ENCODE peak calls at places on chromosomes 12 and 14, in seven cellular contexts. One of them, this sample, is unnamed.

GRCh38 chr12:43362910-43363694 is 188.9 kb downstream of the ADAMTS20 start:
- DNase-seq in EH: no peak
- DNase-seq in stimulated activated naive CD8-positive, alpha-beta T cell treated with anti-CD3 and anti-CD28 coated beads, Interleukin-15, Interleukin-2, amounts not matched to agents 100 U/mL and 50 U/mL, for 24 hours: no peak
- DNase-seq in SK-N-DZ: no peak
- DNase-seq in HT1080: peak; percentile 69
- DNase-seq in esophagus squamous epithelium: no peak
- DNase-seq in lung microvascular endothelial cell: no peak
- DNase-seq in this sample: no peak

GRCh38 chr14:91755560-91755959 is 23.7 kb upstream of the CATSPERB start:
- DNase-seq in EH: peak; percentile 3
- DNase-seq in stimulated activated naive CD8-positive, alpha-beta T cell treated with anti-CD3 and anti-CD28 coated beads, Interleukin-15, Interleukin-2, amounts not matched to agents 100 U/mL and 50 U/mL, for 24 hours: no peak
- DNase-seq in SK-N-DZ: no peak
- DNase-seq in HT1080: peak; percentile 78
- DNase-seq in esophagus squamous epithelium: no peak
- DNase-seq in lung microvascular endothelial cell: peak; percentile 67
- DNase-seq in this sample: peak; percentile 38

GRCh38 chr12:107764626-107765025 is 3.7 kb upstream of the PRDM4 start:
- DNase-seq in EH: no peak
- DNase-seq in stimulated activated naive CD8-positive, alpha-beta T cell treated with anti-CD3 and anti-CD28 coated beads, Interleukin-15, Interleukin-2, amounts not matched to agents 100 U/mL and 50 U/mL, for 24 hours: no peak
- DNase-seq in SK-N-DZ: no peak
- DNase-seq in HT1080: no peak
- DNase-seq in esophagus squamous epithelium: no peak
- DNase-seq in lung microvascular endothelial cell: no peak
- DNase-seq in this sample: no peak

GRCh38 chr14:24145700-24146621 is at the start of gene PSME2:
- DNase-seq in EH: peak; percentile 16
- DNase-seq in stimulated activated naive CD8-positive, alpha-beta T cell treated with anti-CD3 and anti-CD28 coated beads, Interleukin-15, Interleukin-2, amounts not matched to agents 100 U/mL and 50 U/mL, for 24 hours: no peak
- DNase-seq in SK-N-DZ: peak; percentile 57
- DNase-seq in HT1080: peak; percentile 53
- DNase-seq in esophagus squamous epithelium: no peak
- DNase-seq in lung microvascular endothelial cell: no peak
- DNase-seq in this sample: peak; percentile 44

GRCh38 chr14:75411194-75411552 is 16.6 kb upstream of the JDP2 start:
- DNase-seq in EH: no peak
- DNase-seq in stimulated activated naive CD8-positive, alpha-beta T cell treated with anti-CD3 and anti-CD28 coated beads, Interleukin-15, Interleukin-2, amounts not matched to agents 100 U/mL and 50 U/mL, for 24 hours: no peak
- DNase-seq in SK-N-DZ: no peak
- DNase-seq in HT1080: no peak
- DNase-seq in esophagus squamous epithelium: no peak
- DNase-seq in lung microvascular endothelial cell: peak; percentile 74
- DNase-seq in this sample: no peak

GRCh38 chr12:109191621-109192250 is 75.3 kb downstream of the ACACB start:
- DNase-seq in EH: peak; percentile 11
- DNase-seq in stimulated activated naive CD8-positive, alpha-beta T cell treated with anti-CD3 and anti-CD28 coated beads, Interleukin-15, Interleukin-2, amounts not matched to agents 100 U/mL and 50 U/mL, for 24 hours: no peak
- DNase-seq in SK-N-DZ: no peak
- DNase-seq in HT1080: peak; percentile 79
- DNase-seq in esophagus squamous epithelium: no peak
- DNase-seq in lung microvascular endothelial cell: no peak
- DNase-seq in this sample: no peak

GRCh38 chr12:90842477-90842876 is 112.5 kb downstream of the CCER1 start:
- DNase-seq in EH: no peak
- DNase-seq in stimulated activated naive CD8-positive, alpha-beta T cell treated with anti-CD3 and anti-CD28 coated beads, Interleukin-15, Interleukin-2, amounts not matched to agents 100 U/mL and 50 U/mL, for 24 hours: no peak
- DNase-seq in SK-N-DZ: no peak
- DNase-seq in HT1080: no peak
- DNase-seq in esophagus squamous epithelium: no peak
- DNase-seq in lung microvascular endothelial cell: no peak
- DNase-seq in this sample: no peak

GRCh38 chr14:100108042-100108825 is 43.0 kb downstream of the EVL start:
- DNase-seq in EH: peak; percentile 73
- DNase-seq in stimulated activated naive CD8-positive, alpha-beta T cell treated with anti-CD3 and anti-CD28 coated beads, Interleukin-15, Interleukin-2, amounts not matched to agents 100 U/mL and 50 U/mL, for 24 hours: peak; percentile 95
- DNase-seq in SK-N-DZ: peak; percentile 61
- DNase-seq in HT1080: peak; percentile 70
- DNase-seq in esophagus squamous epithelium: peak; percentile 25
- DNase-seq in lung microvascular endothelial cell: peak; percentile 82
- DNase-seq in this sample: peak; percentile 49

GRCh38 chr12:42382013-42382696 is 56.2 kb downstream of the PPHLN1 start:
- DNase-seq in EH: peak; percentile 13
- DNase-seq in stimulated activated naive CD8-positive, alpha-beta T cell treated with anti-CD3 and anti-CD28 coated beads, Interleukin-15, Interleukin-2, amounts not matched to agents 100 U/mL and 50 U/mL, for 24 hours: no peak
- DNase-seq in SK-N-DZ: no peak
- DNase-seq in HT1080: no peak
- DNase-seq in esophagus squamous epithelium: no peak
- DNase-seq in lung microvascular endothelial cell: no peak
- DNase-seq in this sample: peak; percentile 74

GRCh38 chr12:54991161-54991991 is 6.8 kb upstream of the TESPA1 start:
- DNase-seq in EH: no peak
- DNase-seq in stimulated activated naive CD8-positive, alpha-beta T cell treated with anti-CD3 and anti-CD28 coated beads, Interleukin-15, Interleukin-2, amounts not matched to agents 100 U/mL and 50 U/mL, for 24 hours: peak; percentile 39
- DNase-seq in SK-N-DZ: no peak
- DNase-seq in HT1080: no peak
- DNase-seq in esophagus squamous epithelium: no peak
- DNase-seq in lung microvascular endothelial cell: no peak
- DNase-seq in this sample: peak; percentile 3

GRCh38 chr12:51846911-51847829 is 1.3 kb downstream of the FIGNL2 start:
- DNase-seq in EH: peak; percentile 48
- DNase-seq in stimulated activated naive CD8-positive, alpha-beta T cell treated with anti-CD3 and anti-CD28 coated beads, Interleukin-15, Interleukin-2, amounts not matched to agents 100 U/mL and 50 U/mL, for 24 hours: peak; percentile 71
- DNase-seq in SK-N-DZ: peak; percentile 66
- DNase-seq in HT1080: no peak
- DNase-seq in esophagus squamous epithelium: no peak
- DNase-seq in lung microvascular endothelial cell: peak; percentile 79
- DNase-seq in this sample: no peak

GRCh38 chr12:63964301-63964700 is 119.8 kb downstream of the SRGAP1 start:
- DNase-seq in EH: no peak
- DNase-seq in stimulated activated naive CD8-positive, alpha-beta T cell treated with anti-CD3 and anti-CD28 coated beads, Interleukin-15, Interleukin-2, amounts not matched to agents 100 U/mL and 50 U/mL, for 24 hours: no peak
- DNase-seq in SK-N-DZ: no peak
- DNase-seq in HT1080: no peak
- DNase-seq in esophagus squamous epithelium: no peak
- DNase-seq in lung microvascular endothelial cell: no peak
- DNase-seq in this sample: no peak

This sample was measured in iris pigment epithelial cell.